ENCODE peak calls at places on chromosomes 4 and X, in four cellular contexts. N is H7, P is HCT116, O is NCI-H774. U is an unnamed sample.

GRCh38 chrX:48800574-48801280 is 1.1 kb upstream of the HDAC6 start:
- DNase-seq in N (no peak), O (no peak), P (no peak), U (no peak)

GRCh38 chr4:189792819-189793618 is 147.7 kb upstream of the FRG1 start:
- DNase-seq in N (peak), P (peak), O (peak), U (no peak)

GRCh38 chrX:16479206-16479869 is 170.6 kb upstream of the S100G start:
- DNase-seq in O (no peak), P (no peak), N (no peak), U (peak)

GRCh38 chr4:16667464-16667863 is 231.0 kb downstream of the LDB2 start:
- DNase-seq in O (no peak), N (no peak), P (no peak), U (peak)

GRCh38 chr4:157204634-157205244 is 15.8 kb upstream of the GRIA2 start:
- DNase-seq in P (peak), O (no peak), N (peak), U (no peak)

GRCh38 chrX:12405306-12405705 is 267.0 kb downstream of the FRMPD4 start:
- DNase-seq in N (no peak), O (no peak), P (no peak), U (no peak)

GRCh38 chr4:183966371-183966770 is 61.3 kb downstream of the STOX2 start:
- DNase-seq in P (no peak), O (no peak), N (no peak), U (no peak)

GRCh38 chr4:153514001-153514526 is 47.9 kb downstream of the TMEM131L start:
- DNase-seq in O (no peak), P (peak), N (no peak), U (peak)

GRCh38 chr4:27112587-27112986 is 251.9 kb downstream of the STIM2 start:
- DNase-seq in O (no peak), P (no peak), N (no peak), U (no peak)